ENCODE peak calls at places on chromosomes 4 and X, in six cellular contexts. E, A, N, Q, O and Z are unnamed samples.

GRCh38 chr4:158996669-158997074 is 106.2 kb upstream of the RAPGEF2 start:
- DNase-seq in Q (no peak), O (peak), N (no peak), E (no peak), A (peak), Z (peak)

GRCh38 chr4:87213425-87213824 is 7.0 kb downstream of the KLHL8 start:
- DNase-seq in Q (no peak), E (no peak), O (no peak), A (peak), N (no peak), Z (no peak)

GRCh38 chr4:165369522-165369921 is 9.3 kb upstream of the CPE start:
- DNase-seq in Q (no peak), N (no peak), A (peak), E (no peak), O (peak), Z (no peak)

GRCh38 chr4:48141048-48141447 is 7.0 kb upstream of the TXK start:
- DNase-seq in A (peak), N (no peak), E (no peak), Q (no peak), O (peak), Z (no peak)

GRCh38 chr4:27474691-27475090 is 614.0 kb downstream of the STIM2 start:
- DNase-seq in Q (no peak), E (no peak), A (no peak), O (no peak), N (no peak), Z (no peak)

GRCh38 chr4:43242611-43243010 is 350.1 kb downstream of the GRXCR1 start:
- DNase-seq in O (no peak), N (no peak), A (peak), Q (no peak), E (no peak), Z (no peak)

GRCh38 chrX:149950681-149951080 is 12.4 kb upstream of the EOLA2 start:
- DNase-seq in A (peak), O (peak), Q (no peak), E (no peak), N (no peak), Z (peak)

GRCh38 chrX:128365523-128365922 is 313.3 kb upstream of the ACTRT1 start:
- DNase-seq in A (no peak), N (no peak), O (no peak), E (no peak), Q (no peak), Z (no peak)

GRCh38 chr4:138222041-138222440 is 20.1 kb downstream of the SLC7A11 start:
- DNase-seq in N (no peak), E (no peak), Q (no peak), O (peak), A (peak), Z (peak)

GRCh38 chr4:54484361-54484760 is 173.4 kb upstream of the KIT start:
- DNase-seq in A (no peak), Q (no peak), N (no peak), E (no peak), O (no peak), Z (no peak)

GRCh38 chrX:12955882-12956703 is 18.8 kb upstream of the TMSB4X start:
- DNase-seq in O (peak), Q (no peak), A (peak), E (peak), N (no peak), Z (peak)

GRCh38 chr4:73776363-73776762 is 36.0 kb downstream of the CXCL8 start:
- DNase-seq in Q (no peak), E (no peak), O (peak), A (peak), N (no peak), Z (peak)

GRCh38 chrX:129642641-129643040 is 12.1 kb downstream of the APLN start:
- DNase-seq in O (no peak), N (no peak), Q (no peak), A (peak), E (no peak), Z (peak)

GRCh38 chr4:94325835-94326234 is 16.8 kb downstream of the HPGDS start:
- DNase-seq in O (no peak), A (no peak), N (no peak), Q (no peak), E (no peak), Z (no peak)

GRCh38 chr4:102326951-102327350 is 18.3 kb downstream of the SLC39A8 start:
- DNase-seq in N (no peak), Q (no peak), O (no peak), A (no peak), E (no peak), Z (no peak)

GRCh38 chr4:6719611-6720179 is 3.7 kb downstream of the BLOC1S4 start:
- DNase-seq in O (no peak), E (no peak), A (no peak), N (no peak), Q (no peak), Z (peak)

GRCh38 chrX:56733459-56734046 is 4.5 kb downstream of the NBDY start:
- DNase-seq in Q (no peak), O (peak), A (peak), E (peak), N (no peak), Z (peak)

GRCh38 chr4:6480532-6481088 is 8.2 kb upstream of the PPP2R2C start:
- DNase-seq in A (no peak), E (no peak), N (no peak), O (no peak), Q (no peak), Z (no peak)

GRCh38 chr4:8737601-8738279 is 133.9 kb downstream of the HMX1 start:
- DNase-seq in A (no peak), O (no peak), Q (no peak), E (no peak), N (no peak), Z (no peak)

GRCh38 chrX:146224442-146224841 is 406.8 kb downstream of the SLITRK2 start:
- DNase-seq in Q (no peak), E (no peak), O (peak), A (no peak), N (no peak), Z (no peak)

GRCh38 chr4:88027611-88028608 is 20.5 kb downstream of the PKD2 start:
- DNase-seq in A (peak), Q (no peak), E (no peak), N (no peak), O (peak), Z (peak)

GRCh38 chr4:142883433-142883832 is 37.3 kb upstream of the INPP4B start:
- DNase-seq in O (peak), E (no peak), N (no peak), A (peak), Q (no peak), Z (no peak)

GRCh38 chr4:71765349-71765748 is 18.5 kb downstream of the GC start:
- DNase-seq in N (no peak), A (no peak), O (no peak), E (no peak), Q (no peak), Z (no peak)

GRCh38 chrX:13742397-13743176 is 8.0 kb downstream of the OFD1 start:
- DNase-seq in Q (no peak), O (peak), E (peak), A (peak), N (no peak), Z (no peak)

GRCh38 chr4:15805583-15806517 is 27.7 kb downstream of the CD38 start:
- DNase-seq in O (peak), A (peak), N (no peak), Q (no peak), E (peak), Z (peak)